ENCODE peak calls at places on chromosomes 16 and 17, in four cellular contexts. M, S, Q and A are unnamed samples.

GRCh38 chr16:21302454-21302853 is 24.4 kb upstream of the CRYM start:
- DNase-seq in M (peak; percentile 21), Q (no peak), S (no peak), A (no peak)

GRCh38 chr17:40063915-40064531 is 1.3 kb downstream of the THRA start:
- DNase-seq in M (peak; percentile 15), S (peak; percentile 25), Q (no peak), A (no peak)

GRCh38 chr16:14529010-14529669 is 100.9 kb downstream of the PARN start:
- DNase-seq in Q (peak; percentile 44), M (peak; percentile 92), S (peak; percentile 72), A (peak; percentile 70)

GRCh38 chr17:66805567-66805966 is 29.4 kb upstream of the CACNG5 start:
- DNase-seq in M (no peak), Q (no peak), S (no peak), A (no peak)

GRCh38 chr17:5011928-5012327 is 14.2 kb downstream of the KIF1C start:
- DNase-seq in Q (no peak), S (no peak), M (peak; percentile 87), A (no peak)

GRCh38 chr16:1548234-1548633 is 14.8 kb downstream of the TMEM204 start:
- DNase-seq in M (no peak), Q (no peak), S (no peak), A (no peak)

GRCh38 chr17:50155115-50155819 is 4.8 kb upstream of the PPP1R9B start:
- DNase-seq in M (peak; percentile 56), S (no peak), Q (no peak), A (no peak)

GRCh38 chr17:34637548-34638525 is 58.5 kb downstream of the TMEM132E start:
- DNase-seq in Q (peak; percentile 45), S (peak; percentile 93), M (peak; percentile 85), A (peak; percentile 77)

GRCh38 chr16:23670137-23670776 is 8.4 kb upstream of the PLK1 start:
- DNase-seq in M (peak; percentile 93), Q (no peak), S (no peak), A (no peak)

GRCh38 chr17:47077576-47077975 is 98.5 kb upstream of the RPRML start:
- DNase-seq in S (no peak), Q (no peak), M (peak; percentile 51), A (no peak)

GRCh38 chr17:34261568-34261967 is 6.5 kb downstream of the CCL2 start:
- DNase-seq in S (no peak), Q (no peak), M (no peak), A (no peak)

GRCh38 chr17:22411185-22411784 is 719.0 kb downstream of the KCNJ18 start:
- DNase-seq in Q (no peak), M (no peak), S (no peak), A (no peak)

GRCh38 chr16:17365591-17366298 is 105.0 kb downstream of the XYLT1 start:
- DNase-seq in M (peak; percentile 73), S (no peak), Q (no peak), A (no peak)

GRCh38 chr17:33266611-33267010 is 26.5 kb downstream of the ASIC2 start:
- DNase-seq in M (no peak), S (no peak), Q (no peak), A (no peak)

GRCh38 chr17:41811549-41812175 is at the start of gene P3H4:
- DNase-seq in M (peak; percentile 90), S (peak; percentile 88), Q (peak; percentile 33), A (peak; percentile 81)

GRCh38 chr17:58277726-58278595 is 2.8 kb downstream of the MPO start:
- DNase-seq in M (no peak), Q (no peak), S (no peak), A (no peak)

GRCh38 chr17:12180644-12181261 is 160.1 kb downstream of the MAP2K4 start:
- DNase-seq in Q (no peak), M (peak; percentile 69), S (peak; percentile 14), A (peak; percentile 37)

GRCh38 chr16:12157510-12158093 is 181.1 kb downstream of the SNX29 start:
- DNase-seq in M (peak; percentile 66), Q (no peak), S (no peak), A (no peak)

GRCh38 chr17:82358467-82359350 is at the start of gene TEX19:
- DNase-seq in M (no peak), S (peak; percentile 53), Q (no peak), A (peak; percentile 77)

GRCh38 chr17:4548061-4548461 is 7.1 kb downstream of the MYBBP1A start:
- DNase-seq in M (no peak), S (no peak), Q (no peak), A (no peak)

GRCh38 chr17:68719431-68719830 is 118.3 kb upstream of the FAM20A start:
- DNase-seq in Q (no peak), M (peak; percentile 87), S (no peak), A (no peak)

GRCh38 chr17:57993471-57994365 is 5.7 kb upstream of the VEZF1 start:
- DNase-seq in Q (peak; percentile 31), M (no peak), S (no peak), A (no peak)

GRCh38 chr16:53952215-53953208 is 248.6 kb downstream of the FTO start:
- DNase-seq in Q (no peak), S (no peak), M (peak; percentile 9), A (no peak)

GRCh38 chr16:9683677-9684076 is 498.6 kb downstream of the GRIN2A start:
- DNase-seq in Q (no peak), S (no peak), M (no peak), A (no peak)

GRCh38 chr16:20344630-20345029 is 7.9 kb downstream of the UMOD start:
- DNase-seq in S (no peak), Q (no peak), M (no peak), A (no peak)

GRCh38 chr16:2385441-2385840 is 43.8 kb upstream of the CCNF start:
- DNase-seq in S (no peak), Q (no peak), M (peak; percentile 29), A (no peak)

GRCh38 chr16:67481561-67482259 is 753 bp upstream of the ATP6V0D1 start:
- DNase-seq in S (peak; percentile 39), Q (peak; percentile 65), M (peak; percentile 60), A (peak; percentile 69)

GRCh38 chr17:7204335-7204734 is 15.3 kb downstream of the DLG4 start:
- DNase-seq in M (no peak), Q (no peak), S (no peak), A (no peak)

GRCh38 chr17:62676952-62677596 is 49.6 kb downstream of the MRC2 start:
- DNase-seq in Q (no peak), M (no peak), S (no peak), A (no peak)

GRCh38 chr16:25089346-25089745 is 22.2 kb upstream of the LCMT1 start:
- DNase-seq in M (no peak), S (no peak), Q (no peak), A (no peak)

GRCh38 chr17:4375039-4375748 is 8.7 kb upstream of the UBE2G1 start:
- DNase-seq in Q (no peak), S (no peak), M (no peak), A (no peak)

GRCh38 chr16:85169333-85170065 is 57.2 kb upstream of the CIBAR2 start:
- DNase-seq in M (peak; percentile 70), S (peak; percentile 57), Q (no peak), A (no peak)

GRCh38 chr17:9715503-9716016 is 70.2 kb downstream of the USP43 start:
- DNase-seq in S (no peak), M (no peak), Q (no peak), A (no peak)

GRCh38 chr17:13728751-13729150 is 127.0 kb upstream of the HS3ST3A1 start:
- DNase-seq in S (no peak), M (peak; percentile 83), Q (no peak), A (no peak)

GRCh38 chr17:69246726-69247375 is 18.2 kb upstream of the ABCA10 start:
- DNase-seq in Q (peak; percentile 22), M (peak; percentile 69), S (no peak), A (peak; percentile 39)

GRCh38 chr17:77723071-77723908 is 235.2 kb upstream of the TNRC6C start:
- DNase-seq in Q (peak; percentile 63), S (peak; percentile 45), M (no peak), A (no peak)